ENCODE peak calls at places on chromosomes 7 and 10, in six cellular contexts. One of them, this sample, is unnamed.

GRCh38 chr7:67753891-67754290 is 757.3 kb downstream of the TYW1 start:
- DNase-seq in lung microvascular endothelial cell: peak; percentile 51
- DNase-seq in GM23338: no peak
- DNase-seq in activated CD4-positive, alpha-beta T cell treated with anti-CD3 and anti-CD28 coated beads for 4 hours: no peak
- DNase-seq in upper lobe of left lung: no peak
- DNase-seq in CD14-positive monocyte: no peak
- DNase-seq in this sample: no peak

GRCh38 chr10:4617626-4618025 is 208.4 kb upstream of the AKR1E2 start:
- DNase-seq in lung microvascular endothelial cell: no peak
- DNase-seq in upper lobe of left lung: no peak
- DNase-seq in GM23338: no peak
- DNase-seq in CD14-positive monocyte: no peak
- DNase-seq in activated CD4-positive, alpha-beta T cell treated with anti-CD3 and anti-CD28 coated beads for 4 hours: no peak
- DNase-seq in this sample: no peak

GRCh38 chr7:94374231-94374630 is 20.5 kb upstream of the COL1A2 start:
- DNase-seq in activated CD4-positive, alpha-beta T cell treated with anti-CD3 and anti-CD28 coated beads for 4 hours: no peak
- DNase-seq in lung microvascular endothelial cell: peak; percentile 32
- DNase-seq in GM23338: peak; percentile 55
- DNase-seq in upper lobe of left lung: no peak
- DNase-seq in CD14-positive monocyte: no peak
- DNase-seq in this sample: peak; percentile 79

GRCh38 chr7:116500071-116500853 is 724 bp downstream of the CAV2 start:
- DNase-seq in lung microvascular endothelial cell: peak; percentile 70
- DNase-seq in CD14-positive monocyte: no peak
- DNase-seq in upper lobe of left lung: no peak
- DNase-seq in activated CD4-positive, alpha-beta T cell treated with anti-CD3 and anti-CD28 coated beads for 4 hours: no peak
- DNase-seq in GM23338: peak; percentile 71
- DNase-seq in this sample: peak; percentile 71

GRCh38 chr10:131088619-131089018 is 222.9 kb downstream of the TCERG1L start:
- DNase-seq in GM23338: peak; percentile 61
- DNase-seq in lung microvascular endothelial cell: no peak
- DNase-seq in CD14-positive monocyte: no peak
- DNase-seq in activated CD4-positive, alpha-beta T cell treated with anti-CD3 and anti-CD28 coated beads for 4 hours: no peak
- DNase-seq in upper lobe of left lung: peak; percentile 38
- DNase-seq in this sample: no peak

GRCh38 chr10:7409732-7410168 is 1.1 kb downstream of the SFMBT2 start:
- DNase-seq in lung microvascular endothelial cell: no peak
- DNase-seq in activated CD4-positive, alpha-beta T cell treated with anti-CD3 and anti-CD28 coated beads for 4 hours: no peak
- DNase-seq in GM23338: no peak
- DNase-seq in CD14-positive monocyte: no peak
- DNase-seq in upper lobe of left lung: no peak
- DNase-seq in this sample: no peak

GRCh38 chr10:43262902-43263466 is 3.9 kb downstream of the RASGEF1A start:
- DNase-seq in upper lobe of left lung: no peak
- DNase-seq in GM23338: no peak
- DNase-seq in lung microvascular endothelial cell: no peak
- DNase-seq in activated CD4-positive, alpha-beta T cell treated with anti-CD3 and anti-CD28 coated beads for 4 hours: no peak
- DNase-seq in CD14-positive monocyte: no peak
- DNase-seq in this sample: no peak

GRCh38 chr10:15824498-15824897 is 35.8 kb downstream of the MINDY3 start:
- DNase-seq in activated CD4-positive, alpha-beta T cell treated with anti-CD3 and anti-CD28 coated beads for 4 hours: no peak
- DNase-seq in upper lobe of left lung: no peak
- DNase-seq in lung microvascular endothelial cell: peak; percentile 54
- DNase-seq in CD14-positive monocyte: no peak
- DNase-seq in GM23338: no peak
- DNase-seq in this sample: peak; percentile 12

GRCh38 chr7:36119005-36119711 is 33.9 kb upstream of the EEPD1 start:
- DNase-seq in CD14-positive monocyte: peak; percentile 78
- DNase-seq in activated CD4-positive, alpha-beta T cell treated with anti-CD3 and anti-CD28 coated beads for 4 hours: no peak
- DNase-seq in lung microvascular endothelial cell: peak; percentile 90
- DNase-seq in upper lobe of left lung: no peak
- DNase-seq in GM23338: no peak
- DNase-seq in this sample: peak; percentile 62

GRCh38 chr10:498760-499435 is 190.6 kb downstream of the DIP2C start:
- DNase-seq in GM23338: no peak
- DNase-seq in upper lobe of left lung: no peak
- DNase-seq in activated CD4-positive, alpha-beta T cell treated with anti-CD3 and anti-CD28 coated beads for 4 hours: no peak
- DNase-seq in lung microvascular endothelial cell: no peak
- DNase-seq in CD14-positive monocyte: no peak
- DNase-seq in this sample: no peak

GRCh38 chr10:94496010-94496409 is 49.6 kb upstream of the HELLS start:
- DNase-seq in activated CD4-positive, alpha-beta T cell treated with anti-CD3 and anti-CD28 coated beads for 4 hours: no peak
- DNase-seq in GM23338: no peak
- DNase-seq in CD14-positive monocyte: no peak
- DNase-seq in upper lobe of left lung: no peak
- DNase-seq in lung microvascular endothelial cell: no peak
- DNase-seq in this sample: no peak

GRCh38 chr7:102991540-102992214 is 78.9 kb downstream of the LRRC17 start:
- DNase-seq in GM23338: no peak
- DNase-seq in activated CD4-positive, alpha-beta T cell treated with anti-CD3 and anti-CD28 coated beads for 4 hours: no peak
- DNase-seq in upper lobe of left lung: no peak
- DNase-seq in CD14-positive monocyte: no peak
- DNase-seq in lung microvascular endothelial cell: peak; percentile 89
- DNase-seq in this sample: peak; percentile 93

GRCh38 chr10:22623624-22624263 is 90.6 kb downstream of the PIP4K2A start:
- DNase-seq in lung microvascular endothelial cell: no peak
- DNase-seq in upper lobe of left lung: no peak
- DNase-seq in CD14-positive monocyte: no peak
- DNase-seq in GM23338: no peak
- DNase-seq in activated CD4-positive, alpha-beta T cell treated with anti-CD3 and anti-CD28 coated beads for 4 hours: no peak
- DNase-seq in this sample: no peak

GRCh38 chr7:109256762-109257560 is 687.3 kb downstream of the DNAJB9 start:
- DNase-seq in GM23338: no peak
- DNase-seq in CD14-positive monocyte: no peak
- DNase-seq in activated CD4-positive, alpha-beta T cell treated with anti-CD3 and anti-CD28 coated beads for 4 hours: no peak
- DNase-seq in lung microvascular endothelial cell: no peak
- DNase-seq in upper lobe of left lung: no peak
- DNase-seq in this sample: no peak

GRCh38 chr7:158753900-158754299 is 49.3 kb upstream of the NCAPG2 start:
- DNase-seq in upper lobe of left lung: no peak
- DNase-seq in lung microvascular endothelial cell: no peak
- DNase-seq in CD14-positive monocyte: no peak
- DNase-seq in GM23338: no peak
- DNase-seq in activated CD4-positive, alpha-beta T cell treated with anti-CD3 and anti-CD28 coated beads for 4 hours: no peak
- DNase-seq in this sample: no peak

GRCh38 chr7:7978860-7979259 is 10.3 kb downstream of the GLCCI1 start:
- DNase-seq in activated CD4-positive, alpha-beta T cell treated with anti-CD3 and anti-CD28 coated beads for 4 hours: no peak
- DNase-seq in upper lobe of left lung: no peak
- DNase-seq in CD14-positive monocyte: no peak
- DNase-seq in GM23338: no peak
- DNase-seq in lung microvascular endothelial cell: no peak
- DNase-seq in this sample: peak; percentile 3

GRCh38 chr7:147400221-147400689 is 1190.3 kb upstream of the C7orf33 start:
- DNase-seq in activated CD4-positive, alpha-beta T cell treated with anti-CD3 and anti-CD28 coated beads for 4 hours: no peak
- DNase-seq in upper lobe of left lung: no peak
- DNase-seq in GM23338: no peak
- DNase-seq in lung microvascular endothelial cell: no peak
- DNase-seq in CD14-positive monocyte: no peak
- DNase-seq in this sample: no peak

GRCh38 chr7:101241015-101241363 is 3.4 kb upstream of the CLDN15 start:
- DNase-seq in lung microvascular endothelial cell: no peak
- DNase-seq in upper lobe of left lung: no peak
- DNase-seq in GM23338: no peak
- DNase-seq in CD14-positive monocyte: peak; percentile 75
- DNase-seq in activated CD4-positive, alpha-beta T cell treated with anti-CD3 and anti-CD28 coated beads for 4 hours: no peak
- DNase-seq in this sample: no peak

GRCh38 chr7:7554647-7555575 is 11.8 kb upstream of the MIOS start:
- DNase-seq in GM23338: no peak
- DNase-seq in lung microvascular endothelial cell: no peak
- DNase-seq in CD14-positive monocyte: no peak
- DNase-seq in upper lobe of left lung: no peak
- DNase-seq in activated CD4-positive, alpha-beta T cell treated with anti-CD3 and anti-CD28 coated beads for 4 hours: no peak
- DNase-seq in this sample: peak; percentile 76

GRCh38 chr7:74094224-74095095 is 10.9 kb downstream of the LIMK1 start:
- DNase-seq in GM23338: peak; percentile 95
- DNase-seq in upper lobe of left lung: peak; percentile 87
- DNase-seq in CD14-positive monocyte: peak; percentile 92
- DNase-seq in activated CD4-positive, alpha-beta T cell treated with anti-CD3 and anti-CD28 coated beads for 4 hours: peak; percentile 72
- DNase-seq in lung microvascular endothelial cell: peak; percentile 67
- DNase-seq in this sample: peak; percentile 74

GRCh38 chr10:34861293-34862004 is 46.4 kb upstream of the PARD3 start:
- DNase-seq in activated CD4-positive, alpha-beta T cell treated with anti-CD3 and anti-CD28 coated beads for 4 hours: no peak
- DNase-seq in GM23338: no peak
- DNase-seq in CD14-positive monocyte: no peak
- DNase-seq in upper lobe of left lung: no peak
- DNase-seq in lung microvascular endothelial cell: no peak
- DNase-seq in this sample: peak; percentile 30

GRCh38 chr7:158390460-158390859 is 197.2 kb downstream of the PTPRN2 start:
- DNase-seq in lung microvascular endothelial cell: no peak
- DNase-seq in activated CD4-positive, alpha-beta T cell treated with anti-CD3 and anti-CD28 coated beads for 4 hours: no peak
- DNase-seq in CD14-positive monocyte: no peak
- DNase-seq in GM23338: no peak
- DNase-seq in upper lobe of left lung: peak; percentile 68
- DNase-seq in this sample: no peak

GRCh38 chr7:93902777-93903423 is 3.5 kb upstream of the GNGT1 start:
- DNase-seq in CD14-positive monocyte: no peak
- DNase-seq in GM23338: peak; percentile 75
- DNase-seq in activated CD4-positive, alpha-beta T cell treated with anti-CD3 and anti-CD28 coated beads for 4 hours: no peak
- DNase-seq in upper lobe of left lung: no peak
- DNase-seq in lung microvascular endothelial cell: peak; percentile 85
- DNase-seq in this sample: peak; percentile 82

GRCh38 chr7:363626-364025 is 73.7 kb downstream of the FOXL3 start:
- DNase-seq in lung microvascular endothelial cell: no peak
- DNase-seq in activated CD4-positive, alpha-beta T cell treated with anti-CD3 and anti-CD28 coated beads for 4 hours: no peak
- DNase-seq in upper lobe of left lung: peak; percentile 57
- DNase-seq in CD14-positive monocyte: peak; percentile 37
- DNase-seq in GM23338: no peak
- DNase-seq in this sample: no peak

GRCh38 chr10:47137311-47137851 is 162.6 kb upstream of the GDF10 start:
- DNase-seq in activated CD4-positive, alpha-beta T cell treated with anti-CD3 and anti-CD28 coated beads for 4 hours: no peak
- DNase-seq in lung microvascular endothelial cell: no peak
- DNase-seq in GM23338: no peak
- DNase-seq in CD14-positive monocyte: no peak
- DNase-seq in upper lobe of left lung: no peak
- DNase-seq in this sample: no peak

GRCh38 chr7:135964254-135964653 is 12.9 kb downstream of the MTPN start:
- DNase-seq in GM23338: no peak
- DNase-seq in activated CD4-positive, alpha-beta T cell treated with anti-CD3 and anti-CD28 coated beads for 4 hours: no peak
- DNase-seq in upper lobe of left lung: no peak
- DNase-seq in CD14-positive monocyte: no peak
- DNase-seq in lung microvascular endothelial cell: no peak
- DNase-seq in this sample: no peak

GRCh38 chr10:70031215-70031614 is 21.4 kb upstream of the MACROH2A2 start:
- DNase-seq in activated CD4-positive, alpha-beta T cell treated with anti-CD3 and anti-CD28 coated beads for 4 hours: no peak
- DNase-seq in GM23338: no peak
- DNase-seq in lung microvascular endothelial cell: no peak
- DNase-seq in CD14-positive monocyte: no peak
- DNase-seq in upper lobe of left lung: no peak
- DNase-seq in this sample: no peak

GRCh38 chr10:119667562-119668328 is 16.6 kb downstream of the BAG3 start:
- DNase-seq in lung microvascular endothelial cell: no peak
- DNase-seq in upper lobe of left lung: no peak
- DNase-seq in GM23338: no peak
- DNase-seq in CD14-positive monocyte: no peak
- DNase-seq in activated CD4-positive, alpha-beta T cell treated with anti-CD3 and anti-CD28 coated beads for 4 hours: no peak
- DNase-seq in this sample: peak; percentile 67

GRCh38 chr10:49608925-49609282 is 1.2 kb upstream of the SLC18A3 start:
- DNase-seq in upper lobe of left lung: no peak
- DNase-seq in lung microvascular endothelial cell: no peak
- DNase-seq in CD14-positive monocyte: peak; percentile 23
- DNase-seq in GM23338: peak; percentile 61
- DNase-seq in activated CD4-positive, alpha-beta T cell treated with anti-CD3 and anti-CD28 coated beads for 4 hours: no peak
- DNase-seq in this sample: no peak

GRCh38 chr10:69744971-69745370 is 56.7 kb upstream of the COL13A1 start:
- DNase-seq in GM23338: no peak
- DNase-seq in lung microvascular endothelial cell: no peak
- DNase-seq in activated CD4-positive, alpha-beta T cell treated with anti-CD3 and anti-CD28 coated beads for 4 hours: no peak
- DNase-seq in CD14-positive monocyte: no peak
- DNase-seq in upper lobe of left lung: no peak
- DNase-seq in this sample: no peak

GRCh38 chr7:734808-735207 is 7.7 kb upstream of the PRKAR1B start:
- DNase-seq in GM23338: no peak
- DNase-seq in lung microvascular endothelial cell: no peak
- DNase-seq in activated CD4-positive, alpha-beta T cell treated with anti-CD3 and anti-CD28 coated beads for 4 hours: no peak
- DNase-seq in CD14-positive monocyte: no peak
- DNase-seq in upper lobe of left lung: no peak
- DNase-seq in this sample: no peak

GRCh38 chr10:689433-690226 is at the start of gene DIP2C:
- DNase-seq in activated CD4-positive, alpha-beta T cell treated with anti-CD3 and anti-CD28 coated beads for 4 hours: no peak
- DNase-seq in CD14-positive monocyte: no peak
- DNase-seq in lung microvascular endothelial cell: peak; percentile 87
- DNase-seq in upper lobe of left lung: peak; percentile 95
- DNase-seq in GM23338: peak; percentile 80
- DNase-seq in this sample: peak; percentile 78

GRCh38 chr10:85575441-85575840 is 791.2 kb downstream of the GRID1 start:
- DNase-seq in CD14-positive monocyte: no peak
- DNase-seq in GM23338: no peak
- DNase-seq in lung microvascular endothelial cell: no peak
- DNase-seq in activated CD4-positive, alpha-beta T cell treated with anti-CD3 and anti-CD28 coated beads for 4 hours: no peak
- DNase-seq in upper lobe of left lung: no peak
- DNase-seq in this sample: no peak

GRCh38 chr7:129193892-129194291 is 5.5 kb downstream of the SMO start:
- DNase-seq in lung microvascular endothelial cell: no peak
- DNase-seq in CD14-positive monocyte: no peak
- DNase-seq in GM23338: no peak
- DNase-seq in activated CD4-positive, alpha-beta T cell treated with anti-CD3 and anti-CD28 coated beads for 4 hours: no peak
- DNase-seq in upper lobe of left lung: no peak
- DNase-seq in this sample: no peak

GRCh38 chr10:129594811-129595210 is 127.8 kb downstream of the MGMT start:
- DNase-seq in GM23338: no peak
- DNase-seq in lung microvascular endothelial cell: no peak
- DNase-seq in CD14-positive monocyte: no peak
- DNase-seq in upper lobe of left lung: peak; percentile 38
- DNase-seq in activated CD4-positive, alpha-beta T cell treated with anti-CD3 and anti-CD28 coated beads for 4 hours: no peak
- DNase-seq in this sample: no peak

GRCh38 chr7:107693396-107693795 is 32.8 kb downstream of the SLC26A4 start:
- DNase-seq in GM23338: no peak
- DNase-seq in upper lobe of left lung: no peak
- DNase-seq in activated CD4-positive, alpha-beta T cell treated with anti-CD3 and anti-CD28 coated beads for 4 hours: no peak
- DNase-seq in CD14-positive monocyte: no peak
- DNase-seq in lung microvascular endothelial cell: no peak
- DNase-seq in this sample: no peak

GRCh38 chr10:61906502-61906901 is 5.0 kb downstream of the ARID5B start:
- DNase-seq in activated CD4-positive, alpha-beta T cell treated with anti-CD3 and anti-CD28 coated beads for 4 hours: no peak
- DNase-seq in CD14-positive monocyte: no peak
- DNase-seq in upper lobe of left lung: no peak
- DNase-seq in GM23338: no peak
- DNase-seq in lung microvascular endothelial cell: no peak
- DNase-seq in this sample: no peak

GRCh38 chr7:30920584-30921539 is 9.2 kb downstream of the AQP1 start:
- DNase-seq in activated CD4-positive, alpha-beta T cell treated with anti-CD3 and anti-CD28 coated beads for 4 hours: no peak
- DNase-seq in CD14-positive monocyte: no peak
- DNase-seq in GM23338: no peak
- DNase-seq in lung microvascular endothelial cell: peak; percentile 44
- DNase-seq in upper lobe of left lung: peak; percentile 34
- DNase-seq in this sample: no peak

GRCh38 chr10:110699859-110700468 is 55.8 kb downstream of the RBM20 start:
- DNase-seq in activated CD4-positive, alpha-beta T cell treated with anti-CD3 and anti-CD28 coated beads for 4 hours: no peak
- DNase-seq in CD14-positive monocyte: no peak
- DNase-seq in GM23338: no peak
- DNase-seq in upper lobe of left lung: no peak
- DNase-seq in lung microvascular endothelial cell: no peak
- DNase-seq in this sample: no peak